ENCODE peak calls at places on chromosomes 16 and 17, in six cellular contexts. U, A, K, B, D and M are unnamed samples.

GRCh38 chr16:852451-853185 is 52.1 kb upstream of the GNG13 start:
- DNase-seq in U (no peak), A (no peak), K (no peak), B (no peak), D (no peak), M (no peak)

GRCh38 chr17:29124135-29124930 is 55.9 kb downstream of the MYO18A start:
- DNase-seq in U (peak), A (peak), K (peak), B (peak), D (no peak), M (peak)

GRCh38 chr17:20116683-20117309 is 107.6 kb downstream of the SPECC1 start:
- DNase-seq in U (peak), A (peak), K (peak), B (peak), D (peak), M (peak)

GRCh38 chr16:68707341-68708152 is 29.5 kb upstream of the CDH1 start:
- DNase-seq in U (no peak), A (peak), K (peak), B (peak), D (peak), M (peak)

GRCh38 chr16:30381351-30382041 is 865 bp downstream of the SEPTIN1 start:
- DNase-seq in U (no peak), A (no peak), K (no peak), B (no peak), D (no peak), M (no peak)

GRCh38 chr16:78269251-78269650 is 169.8 kb downstream of the WWOX start:
- DNase-seq in U (no peak), A (no peak), K (no peak), B (no peak), D (no peak), M (no peak)

GRCh38 chr16:88533381-88533831 is 36.8 kb upstream of the ZC3H18 start:
- DNase-seq in U (peak), A (no peak), K (no peak), B (peak), D (no peak), M (peak)

GRCh38 chr16:80806957-80807356 is 2.6 kb upstream of the CDYL2 start:
- DNase-seq in U (peak), A (no peak), K (no peak), B (peak), D (no peak), M (peak)

GRCh38 chr16:7344806-7345416 is 12.3 kb downstream of the RBFOX1 start:
- DNase-seq in U (no peak), A (peak), K (no peak), B (no peak), D (no peak), M (no peak)

GRCh38 chr16:11828696-11829095 is 22.6 kb downstream of the RSL1D1 start:
- DNase-seq in U (no peak), A (no peak), K (no peak), B (no peak), D (no peak), M (no peak)

GRCh38 chr17:1398900-1399299 is 1.1 kb downstream of the YWHAE start:
- DNase-seq in U (peak), A (peak), K (peak), B (peak), D (peak), M (peak)

GRCh38 chr17:78717431-78717980 is 64.6 kb downstream of the CYTH1 start:
- DNase-seq in U (peak), A (no peak), K (peak), B (peak), D (peak), M (peak)

GRCh38 chr16:53031323-53031942 is 21.3 kb downstream of the CHD9NB start:
- DNase-seq in U (no peak), A (no peak), K (no peak), B (no peak), D (no peak), M (no peak)

GRCh38 chr17:10025976-10026785 is 121.1 kb upstream of the RCVRN start:
- DNase-seq in U (no peak), A (peak), K (no peak), B (no peak), D (no peak), M (no peak)

GRCh38 chr16:57528499-57529323 is 7.7 kb downstream of the CCDC102A start:
- DNase-seq in U (no peak), A (no peak), K (no peak), B (no peak), D (no peak), M (no peak)

GRCh38 chr16:89358030-89359005 is 132.0 kb downstream of the ANKRD11 start:
- DNase-seq in U (no peak), A (no peak), K (peak), B (no peak), D (no peak), M (no peak)

GRCh38 chr17:79084291-79085153 is 9.9 kb downstream of the ENGASE start:
- DNase-seq in U (no peak), A (no peak), K (no peak), B (no peak), D (no peak), M (no peak)

GRCh38 chr17:3730881-3731429 is 7.3 kb downstream of the HASPIN start:
- DNase-seq in U (peak), A (no peak), K (no peak), B (peak), D (no peak), M (peak)

GRCh38 chr17:72266099-72266852 is 145.5 kb downstream of the SOX9 start:
- DNase-seq in U (no peak), A (no peak), K (no peak), B (no peak), D (peak), M (no peak)

GRCh38 chr17:34654276-34654675 is 74.9 kb downstream of the TMEM132E start:
- DNase-seq in U (no peak), A (no peak), K (no peak), B (no peak), D (no peak), M (no peak)

GRCh38 chr16:46768809-46769208 is 20.7 kb upstream of the MYLK3 start:
- DNase-seq in U (no peak), A (no peak), K (no peak), B (no peak), D (no peak), M (no peak)

GRCh38 chr17:59800530-59800942 is 92.2 kb downstream of the TUBD1 start:
- DNase-seq in U (no peak), A (no peak), K (no peak), B (no peak), D (no peak), M (peak)

GRCh38 chr16:3487521-3488410 is 7.5 kb downstream of the C16orf90 start:
- DNase-seq in U (no peak), A (no peak), K (no peak), B (no peak), D (no peak), M (no peak)

GRCh38 chr17:19996502-19996901 is 12.7 kb upstream of the SPECC1 start:
- DNase-seq in U (no peak), A (no peak), K (no peak), B (no peak), D (no peak), M (no peak)

GRCh38 chr16:75251280-75252048 is at the start of gene BCAR1:
- DNase-seq in U (peak), A (peak), K (peak), B (peak), D (peak), M (peak)

GRCh38 chr17:5254903-5255521 is 20.4 kb upstream of the SCIMP start:
- DNase-seq in U (no peak), A (no peak), K (peak), B (no peak), D (no peak), M (no peak)

GRCh38 chr17:5262417-5262816 is 19.7 kb upstream of the RABEP1 start:
- DNase-seq in U (no peak), A (no peak), K (no peak), B (no peak), D (no peak), M (no peak)

GRCh38 chr17:5254414-5254813 is 19.8 kb upstream of the SCIMP start:
- DNase-seq in U (no peak), A (no peak), K (no peak), B (no peak), D (no peak), M (no peak)

GRCh38 chr17:5260542-5260941 is 21.5 kb upstream of the RABEP1 start:
- DNase-seq in U (no peak), A (no peak), K (no peak), B (no peak), D (no peak), M (no peak)

DNA sequence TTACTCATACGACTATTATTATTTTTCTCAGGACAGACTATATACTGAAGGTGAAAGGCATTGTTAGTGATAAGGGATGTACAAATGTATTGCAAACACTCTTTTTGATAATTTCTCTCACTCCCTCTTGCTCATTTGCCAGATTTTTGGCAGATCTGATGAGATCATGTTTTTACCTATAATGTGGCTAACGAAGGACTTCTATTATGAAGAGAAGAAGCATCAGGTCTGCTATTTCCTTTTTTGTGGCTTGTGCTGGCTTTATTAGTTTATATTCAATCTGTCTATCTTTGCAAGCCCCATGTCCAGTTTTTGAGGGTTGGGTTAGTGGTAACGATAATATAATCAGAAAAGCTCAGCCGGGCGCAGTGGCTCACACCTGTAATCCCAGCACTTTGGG is 22.5 kb upstream of the SCIMP start:
- DNase-seq in U (no peak), A (no peak), K (no peak), B (no peak), D (no peak), M (no peak)
- TF ChIP-seq CTCF in U (no peak), A (no peak), K (no peak), B (no peak), D (no peak), M (no peak)

GRCh38 chr16:54282202-54282922 is 4.2 kb downstream of the IRX3 start:
- DNase-seq in U (peak), A (peak), K (peak), B (peak), D (peak), M (peak)

GRCh38 chr16:54281535-54282201 is 4.9 kb downstream of the IRX3 start:
- DNase-seq in U (no peak), A (peak), K (no peak), B (no peak), D (no peak), M (no peak)

GRCh38 chr16:54283735-54284318 is 2.8 kb downstream of the IRX3 start:
- DNase-seq in U (no peak), A (no peak), K (no peak), B (no peak), D (no peak), M (no peak)

GRCh38 chr16:54284319-54284930 is 2.2 kb downstream of the IRX3 start:
- DNase-seq in U (no peak), A (peak), K (no peak), B (peak), D (peak), M (peak)

GRCh38 chr16:54282923-54283734 is 3.5 kb downstream of the IRX3 start:
- DNase-seq in U (no peak), A (peak), K (no peak), B (no peak), D (no peak), M (no peak)
- H3K4me3 ChIP-seq in U (peak), A (peak), K (no peak), B (peak), D (peak), M (peak)

GRCh38 chr17:80218391-80218790 is 1.7 kb downstream of the SGSH start:
- DNase-seq in U (no peak), A (no peak), K (no peak), B (no peak), D (no peak), M (no peak)

GRCh38 chr17:80220709-80221215 is 535 bp downstream of the SLC26A11 start:
- DNase-seq in U (peak), A (peak), K (peak), B (no peak), D (peak), M (no peak)

GRCh38 chr17:80219013-80219776 is 938 bp downstream of the SGSH start:
- DNase-seq in U (peak), A (peak), K (peak), B (peak), D (peak), M (peak)

GRCh38 chr17:80221401-80221800 is 1.2 kb downstream of the SLC26A11 start:
- DNase-seq in U (no peak), A (no peak), K (no peak), B (no peak), D (no peak), M (no peak)

GRCh38 chr17:80219777-80220708 is at the start of the genes SGSH and SLC26A11:
- DNase-seq in U (peak), A (peak), K (peak), B (peak), D (peak), M (peak)
- TF ChIP-seq CTCF in U (no peak), A (no peak), K (no peak), B (no peak), D (peak), M (no peak)

GRCh38 chr17:21375757-21376584 is at the start of gene KCNJ12:
- DNase-seq in U (peak), A (peak), K (no peak), B (peak), D (no peak), M (peak)
- H3K4me3 ChIP-seq in U (peak), A (peak), K (no peak), B (peak), D (peak), M (peak)

GRCh38 chr16:84649511-84649861 is 1.2 kb downstream of the KLHL36 start:
- DNase-seq in U (no peak), A (no peak), K (no peak), B (no peak), D (no peak), M (no peak)
- TF ChIP-seq CTCF in U (no peak), A (no peak), K (no peak), B (no peak), D (no peak), M (no peak)

GRCh38 chr16:1884889-1885288 is 12.9 kb upstream of the MEIOB start:
- DNase-seq in U (no peak), A (no peak), K (no peak), B (no peak), D (no peak), M (no peak)
- H3K4me3 ChIP-seq in U (no peak), A (no peak), K (no peak), B (no peak), D (no peak), M (no peak)

GRCh38 chr17:80473701-80474100 is 2.7 kb downstream of the NPTX1 start:
- DNase-seq in U (no peak), A (no peak), K (no peak), B (no peak), D (no peak), M (no peak)
- TF ChIP-seq CTCF in U (no peak), A (no peak), K (no peak), B (no peak), D (no peak), M (no peak)

DNA sequence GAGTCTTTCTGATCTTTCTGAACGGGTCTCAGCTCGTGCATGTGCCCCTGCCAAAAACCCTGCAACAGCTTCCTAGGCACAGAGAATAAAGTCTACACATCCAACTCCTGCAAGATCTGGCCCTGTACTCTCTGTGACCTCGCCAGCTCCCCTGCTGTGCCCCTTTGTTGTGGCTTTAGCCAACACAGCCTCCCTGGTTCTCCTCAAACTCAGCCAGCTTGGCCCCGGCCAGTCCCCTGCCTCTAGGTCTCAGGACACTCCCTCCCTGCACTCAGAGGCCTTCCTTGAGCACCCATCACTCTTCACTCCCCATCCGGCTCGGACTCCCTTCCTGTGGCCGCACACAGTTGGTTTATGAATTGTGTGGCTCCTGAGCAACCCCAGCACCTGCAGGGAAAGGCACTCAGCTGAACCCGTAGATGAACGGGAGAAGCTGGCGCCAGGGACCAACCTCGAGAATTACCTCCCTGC is 1.4 kb downstream of the CEP131 start:
- DNase-seq in U (no peak), A (no peak), K (no peak), B (no peak), D (no peak), M (no peak)
- H3K4me3 ChIP-seq in U (peak), A (no peak), K (no peak), B (no peak), D (no peak), M (peak)